ENCODE peak calls at places on chromosome 14, in four cellular contexts. I is IMR-90, E is HepG2, C is heart left ventricle. B is an unnamed sample.

GRCh38 chr14:22791302-22791701 is 23.9 kb downstream of the SLC7A7 start:
- ATAC-seq in I (peak; percentile 97), E (peak; percentile 11), C (peak; percentile 83), B (no peak)

GRCh38 chr14:34496679-34497513 is 34.9 kb upstream of the SPTSSA start:
- ATAC-seq in I (peak; percentile 96), E (peak; percentile 71), C (peak; percentile 94), B (peak; percentile 96)

GRCh38 chr14:52338282-52338681 is 24.2 kb downstream of the PTGER2 start:
- ATAC-seq in I (peak; percentile 84), E (no peak), C (no peak), B (no peak)

GRCh38 chr14:88194531-88194930 is 128.5 kb downstream of the KCNK10 start:
- ATAC-seq in I (no peak), E (no peak), C (no peak), B (no peak)

GRCh38 chr14:31164115-31164514 is 43.5 kb downstream of the HECTD1 start:
- ATAC-seq in I (no peak), E (peak; percentile 62), C (no peak), B (no peak)

GRCh38 chr14:21003788-21004346 is 4.8 kb downstream of the SLC39A2 start:
- ATAC-seq in I (no peak), E (no peak), C (peak; percentile 74), B (no peak)

GRCh38 chr14:88823968-88824313 is 510 bp upstream of the TTC8 start:
- ATAC-seq in I (no peak), E (no peak), C (no peak), B (no peak)

GRCh38 chr14:64412237-64412636 is 24.1 kb downstream of the MTHFD1 start:
- ATAC-seq in I (no peak), E (no peak), C (no peak), B (no peak)

GRCh38 chr14:30252800-30253425 is 306.0 kb upstream of the G2E3 start:
- ATAC-seq in I (peak; percentile 29), E (no peak), C (no peak), B (no peak)

GRCh38 chr14:91389173-91389572 is 28.4 kb downstream of the CCDC88C start:
- ATAC-seq in I (no peak), E (no peak), C (no peak), B (no peak)

GRCh38 chr14:64170190-64170589 is 124.0 kb downstream of the ESR2 start:
- ATAC-seq in I (no peak), E (no peak), C (no peak), B (no peak)

GRCh38 chr14:78959674-78960264 is 789.6 kb downstream of the NRXN3 start:
- ATAC-seq in I (peak; percentile 97), E (peak; percentile 84), C (peak; percentile 72), B (peak; percentile 71)

GRCh38 chr14:61435563-61436337 is 114.4 kb downstream of the PRKCH start:
- ATAC-seq in I (no peak), E (peak; percentile 37), C (peak; percentile 45), B (peak; percentile 44)

GRCh38 chr14:100438678-100439592 is 115.8 kb downstream of the SLC25A47 start:
- ATAC-seq in I (peak; percentile 36), E (no peak), C (no peak), B (no peak)

GRCh38 chr14:90301122-90301521 is 30.6 kb downstream of the NRDE2 start:
- ATAC-seq in I (peak; percentile 7), E (no peak), C (no peak), B (peak; percentile 26)

GRCh38 chr14:63393002-63393401 is 74.3 kb upstream of the GPHB5 start:
- ATAC-seq in I (no peak), E (no peak), C (no peak), B (no peak)

GRCh38 chr14:64238049-64238448 is 56.1 kb downstream of the ESR2 start:
- ATAC-seq in I (no peak), E (peak; percentile 81), C (no peak), B (no peak)

GRCh38 chr14:23033801-23034497 is 751 bp downstream of the PSMB5 start:
- ATAC-seq in I (no peak), E (peak; percentile 49), C (no peak), B (no peak)

GRCh38 chr14:97212399-97212798 is 415.2 kb downstream of the VRK1 start:
- ATAC-seq in I (no peak), E (no peak), C (no peak), B (no peak)

GRCh38 chr14:93056166-93056839 is 59.4 kb downstream of the ITPK1 start:
- ATAC-seq in I (peak; percentile 71), E (no peak), C (peak; percentile 24), B (peak; percentile 34)

GRCh38 chr14:93975791-93976476 is 436 bp downstream of the ASB2 start:
- ATAC-seq in I (peak; percentile 30), E (no peak), C (peak; percentile 52), B (no peak)

GRCh38 chr14:103646189-103646588 is 17.2 kb downstream of the KLC1 start:
- ATAC-seq in I (no peak), E (no peak), C (peak; percentile 41), B (no peak)

GRCh38 chr14:20970647-20970982 is 15.3 kb downstream of the RNASE2 start:
- ATAC-seq in I (peak; percentile 9), E (peak; percentile 59), C (peak; percentile 32), B (no peak)

GRCh38 chr14:23047042-23047634 is 5.1 kb downstream of the PSMB11 start:
- ATAC-seq in I (peak; percentile 41), E (no peak), C (peak; percentile 17), B (no peak)

GRCh38 chr14:92680781-92681650 is 67.4 kb downstream of the LGMN start:
- ATAC-seq in I (peak; percentile 95), E (peak; percentile 88), C (peak; percentile 73), B (peak; percentile 60)

GRCh38 chr14:99612065-99612736 is 8.2 kb upstream of the CCDC85C start:
- ATAC-seq in I (no peak), E (no peak), C (no peak), B (no peak)

GRCh38 chr14:64244279-64244678 is 49.9 kb downstream of the ESR2 start:
- ATAC-seq in I (no peak), E (no peak), C (peak; percentile 36), B (no peak)

GRCh38 chr14:58629273-58629672 is 8.5 kb upstream of the DACT1 start:
- ATAC-seq in I (no peak), E (no peak), C (no peak), B (no peak)

GRCh38 chr14:106564058-106564643 is 1037.8 kb downstream of the TMEM121 start:
- ATAC-seq in I (no peak), E (peak; percentile 81), C (no peak), B (no peak)

GRCh38 chr14:95464524-95464923 is 51.9 kb downstream of the SYNE3 start:
- ATAC-seq in I (no peak), E (no peak), C (no peak), B (no peak)

GRCh38 chr14:26392498-26392897 is 205.3 kb downstream of the NOVA1 start:
- ATAC-seq in I (no peak), E (no peak), C (no peak), B (no peak)

GRCh38 chr14:60226296-60226695 is 22.7 kb upstream of the PPM1A start:
- ATAC-seq in I (no peak), E (no peak), C (no peak), B (no peak)
- H3K27me3 ChIP-seq in I (peaks cover 1% of the 10 kb centered on the region), E (no peaks in the 10 kb centered on the region), C (no peaks in the 10 kb centered on the region), B (no peaks in the 10 kb centered on the region)

GRCh38 chr14:98608071-98609060 is 663.6 kb downstream of the BCL11B start:
- ATAC-seq in I (no peak), E (no peak), C (no peak), B (no peak)
- TF ChIP-seq POLR2A in I (no peak), E (no peak), C (no peak), B (no peak)

GRCh38 chr14:77085538-77085937 is 12.5 kb upstream of the CIPC start:
- ATAC-seq in I (no peak), E (no peak), C (no peak), B (no peak)
- H3K27me3 ChIP-seq in I (peaks cover 24% of the 10 kb centered on the region), E (peaks cover 5% of the 10 kb centered on the region), C (no peaks in the 10 kb centered on the region), B (no peaks in the 10 kb centered on the region)

GRCh38 chr14:84399296-84399910 is 1130.5 kb upstream of the FLRT2 start:
- ATAC-seq in I (no peak), E (no peak), C (no peak), B (no peak)
- TF ChIP-seq POLR2A in I (no peak), E (no peak), C (no peak), B (no peak)

B was measured in gastroesophageal sphincter.